ENCODE peak calls at places on chromosomes 2 and 18, in five cellular contexts. P is IMR-90, Z is choroid plexus epithelial cell, U is WTC11, K is cardiac muscle cell. X is an unnamed sample.

GRCh38 chr2:52391576-52391975 is 1359.6 kb upstream of the NRXN1 start:
- DNase-seq in K (no peak), Z (peak), U (no peak), P (peak), X (no peak)

GRCh38 chr18:22335644-22336275 is 82.0 kb downstream of the CTAGE1 start:
- DNase-seq in Z (no peak), P (no peak), K (no peak), U (no peak), X (no peak)

GRCh38 chr2:99431587-99432275 is 58.1 kb downstream of the REV1 start:
- DNase-seq in Z (no peak), U (no peak), P (peak), K (no peak), X (no peak)

GRCh38 chr2:190979906-190980629 is 33.9 kb downstream of the STAT1 start:
- DNase-seq in U (no peak), Z (peak), K (peak), P (peak), X (no peak)

GRCh38 chr2:18077211-18077610 is 198.7 kb downstream of the KCNS3 start:
- DNase-seq in K (no peak), P (no peak), Z (no peak), U (no peak), X (no peak)

GRCh38 chr2:223779877-223780276 is 57.5 kb downstream of the AP1S3 start:
- DNase-seq in P (peak), K (peak), Z (peak), U (peak), X (peak)

GRCh38 chr2:118473241-118473640 is 374.2 kb downstream of the EN1 start:
- DNase-seq in U (no peak), Z (no peak), K (no peak), P (no peak), X (no peak)

GRCh38 chr2:241559489-241560180 is 1.1 kb downstream of the BOK start:
- DNase-seq in P (peak), Z (peak), K (peak), U (no peak), X (peak)

GRCh38 chr2:66987747-66988146 is 409.4 kb upstream of the ETAA1 start:
- DNase-seq in U (no peak), Z (no peak), K (peak), P (no peak), X (no peak)

DNA sequence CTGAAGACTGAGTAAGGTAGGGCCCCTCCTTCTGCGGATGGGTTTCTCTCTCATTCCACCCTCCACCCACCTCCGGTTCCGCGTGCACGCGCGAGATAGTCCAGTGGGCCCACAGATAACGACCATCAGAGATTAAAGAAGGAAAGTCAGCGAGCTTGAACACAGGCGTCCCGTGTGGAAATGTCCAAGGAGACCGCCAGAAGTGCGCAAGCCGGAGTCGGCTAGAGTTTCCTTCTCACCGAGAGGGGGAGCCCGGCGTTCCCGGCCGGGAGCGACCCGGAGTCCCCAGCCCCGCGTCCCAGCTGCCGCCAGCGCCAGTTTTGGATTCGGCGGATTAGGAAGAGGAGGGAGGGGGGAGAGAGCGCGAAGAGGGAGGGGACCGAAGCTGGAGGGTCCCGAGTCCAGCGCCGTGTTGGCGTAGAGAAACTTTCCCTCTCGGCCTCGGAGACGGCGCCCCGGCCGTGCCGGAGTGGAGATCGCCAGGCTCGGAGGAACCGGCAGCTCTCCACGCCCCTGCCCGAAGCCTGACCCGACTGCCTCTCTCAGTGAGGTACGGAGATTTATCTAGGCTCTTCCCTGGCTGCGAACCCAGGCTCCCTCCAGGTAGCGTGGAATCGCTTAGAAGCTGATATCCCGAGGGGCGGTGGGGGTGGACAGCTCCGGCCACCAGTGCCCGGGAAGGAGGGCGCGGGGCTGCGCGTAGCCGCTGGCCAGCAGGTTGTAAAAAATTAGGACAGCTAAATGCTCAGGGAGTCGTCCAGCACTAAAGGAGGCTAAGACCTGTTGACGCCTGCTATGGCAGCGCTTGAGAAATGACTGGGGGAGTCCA is at the start of gene GULP1:
- DNase-seq in P (peak), Z (peak), U (peak), K (peak), X (peak)
- TF ChIP-seq CTCF in P (peak), Z (peak), U (no peak), K (peak), X (no peak)

DNA sequence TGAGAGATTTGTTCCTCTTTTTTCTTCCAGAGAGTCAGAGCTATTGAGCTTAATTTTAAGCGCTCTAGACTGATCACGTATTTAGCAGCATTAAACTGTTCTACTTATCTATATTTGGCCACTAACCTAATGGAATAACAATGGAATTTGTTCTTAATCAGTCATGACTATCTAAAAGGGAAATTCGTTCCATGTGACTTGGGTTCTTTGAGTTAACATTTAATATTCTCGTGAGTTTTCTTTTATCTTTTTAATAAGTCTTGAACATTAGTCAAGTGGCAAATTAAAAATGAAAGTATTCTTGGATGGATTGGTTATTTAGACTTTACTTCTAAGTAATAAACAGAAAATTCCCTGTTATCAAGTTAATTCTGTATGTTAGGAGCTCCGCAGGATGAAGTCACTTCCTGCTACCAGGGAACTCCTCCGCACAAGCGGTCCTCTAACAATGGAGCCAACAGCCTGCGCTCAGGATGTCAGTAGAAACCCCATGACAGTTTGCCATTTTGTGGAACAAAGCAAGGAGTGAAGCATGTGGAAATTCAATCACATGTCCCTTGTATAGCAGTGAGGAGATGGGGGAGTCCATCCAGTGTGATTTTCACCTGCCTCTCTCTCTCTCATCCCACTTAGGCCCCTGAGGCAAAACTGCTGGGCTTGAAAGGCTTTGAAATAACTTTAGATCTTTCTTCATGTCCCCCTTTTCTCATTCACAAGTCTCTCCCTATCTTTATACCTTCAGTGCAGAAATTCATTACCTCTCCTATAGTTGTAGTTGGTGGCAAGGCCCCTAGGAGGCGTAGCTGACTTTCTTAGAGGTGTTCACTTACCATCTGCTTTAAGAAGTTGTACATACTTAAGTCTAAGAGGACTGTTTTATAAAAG is 138.1 kb downstream of the WDR7 start:
- DNase-seq in U (peak), Z (peak), K (peak), P (peak), X (peak)
- TF ChIP-seq CTCF in U (peak), Z (peak), K (peak), P (peak), X (peak)

GRCh38 chr2:10964076-10964812 is 52.5 kb downstream of the KCNF1 start:
- DNase-seq in K (no peak), Z (peak), U (no peak), P (peak), X (no peak)
- TF ChIP-seq CTCF in K (no peak), Z (no peak), U (no peak), P (no peak), X (no peak)

GRCh38 chr2:37635359-37636208 is 35.9 kb downstream of the CDC42EP3 start:
- DNase-seq in P (peak), U (no peak), Z (peak), K (no peak), X (no peak)

GRCh38 chr2:37638973-37639372 is 32.5 kb downstream of the CDC42EP3 start:
- DNase-seq in U (no peak), Z (no peak), P (no peak), K (no peak), X (no peak)

GRCh38 chr2:37636209-37637077 is 35.0 kb downstream of the CDC42EP3 start:
- DNase-seq in Z (no peak), U (no peak), P (no peak), K (no peak), X (no peak)

GRCh38 chr2:37637985-37638384 is 33.5 kb downstream of the CDC42EP3 start:
- DNase-seq in K (no peak), U (no peak), P (peak), Z (no peak), X (no peak)

DNA sequence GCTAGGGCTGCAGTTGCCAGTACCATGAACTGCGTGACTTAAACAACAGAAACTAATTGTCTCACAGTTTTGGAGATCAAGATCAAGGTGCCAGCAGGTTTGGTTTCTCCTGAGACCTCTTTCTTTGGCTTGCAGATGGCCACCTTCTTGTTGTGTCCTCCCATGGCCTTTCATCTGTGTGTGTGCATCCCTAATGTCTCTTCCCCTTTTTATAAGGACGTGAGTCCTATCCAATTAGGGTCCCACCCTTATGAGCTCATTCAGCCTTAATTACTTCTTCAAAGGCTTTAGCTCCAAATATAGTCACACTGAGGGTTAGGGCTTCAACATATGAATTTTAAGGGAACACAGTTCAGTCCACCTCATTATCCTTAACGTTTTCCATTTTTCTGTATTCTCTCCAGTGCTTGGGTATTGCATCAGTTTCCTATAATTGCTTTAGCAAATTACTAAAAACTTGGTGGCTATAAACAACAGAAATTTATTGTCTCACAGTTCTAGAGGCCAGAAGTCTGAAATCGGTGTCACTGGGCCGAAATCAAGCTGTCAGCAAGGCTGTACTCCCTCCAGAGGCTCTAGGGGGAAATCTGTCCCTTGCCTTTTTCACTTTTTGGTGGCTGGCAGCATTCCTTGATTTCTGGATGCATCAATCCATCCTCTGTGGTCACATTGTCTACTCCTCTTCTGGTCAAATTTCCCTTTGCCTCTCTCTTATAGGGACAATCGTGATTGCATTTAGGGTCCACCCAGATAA is 34.1 kb downstream of the CDC42EP3 start:
- DNase-seq in Z (no peak), U (no peak), K (no peak), P (no peak), X (no peak)
- TF ChIP-seq CTCF in Z (peak), U (no peak), K (peak), P (peak), X (no peak)

GRCh38 chr2:65916785-65917295 is 484.4 kb upstream of the SPRED2 start:
- DNase-seq in U (no peak), Z (no peak), P (no peak), K (no peak), X (no peak)

GRCh38 chr2:65920659-65921058 is 488.3 kb upstream of the SPRED2 start:
- DNase-seq in Z (no peak), U (no peak), P (no peak), K (no peak), X (no peak)

GRCh38 chr2:65919579-65920188 is 487.3 kb upstream of the SPRED2 start:
- DNase-seq in U (no peak), P (no peak), Z (no peak), K (no peak), X (no peak)

GRCh38 chr2:65917990-65918389 is 485.6 kb upstream of the SPRED2 start:
- DNase-seq in Z (no peak), P (no peak), U (no peak), K (no peak), X (no peak)

DNA sequence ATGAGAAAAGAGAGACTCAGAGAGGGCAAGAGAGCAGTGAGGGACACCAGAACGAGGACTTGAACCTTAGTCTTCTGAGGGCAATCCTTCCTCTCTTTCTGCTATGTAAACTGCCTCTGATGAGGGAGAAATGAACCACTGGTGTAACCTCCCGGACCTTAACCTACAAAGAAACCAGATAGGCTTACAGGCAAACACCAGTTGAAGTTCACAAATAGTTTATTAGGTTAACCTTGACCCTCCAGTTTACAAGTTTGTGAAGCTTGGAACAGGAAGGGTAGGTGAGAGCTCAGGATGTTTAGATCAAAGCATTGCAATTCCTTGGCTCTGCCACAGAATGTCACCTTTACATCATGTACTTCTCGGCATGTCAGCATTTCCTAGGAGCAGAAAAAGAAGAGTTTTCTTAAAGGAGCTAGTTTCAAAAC is 486.4 kb upstream of the SPRED2 start:
- DNase-seq in U (no peak), K (no peak), Z (no peak), P (no peak), X (no peak)
- TF ChIP-seq CTCF in U (no peak), K (no peak), Z (no peak), P (no peak), X (no peak)

GRCh38 chr18:65968605-65969004 is 217.8 kb downstream of the CDH7 start:
- DNase-seq in Z (no peak), K (peak), U (peak), P (no peak), X (no peak)
- TF ChIP-seq CTCF in Z (peak), K (no peak), U (peak), P (no peak), X (no peak)

GRCh38 chr2:36701918-36702317 is 5.4 kb downstream of the VIT start:
- DNase-seq in P (no peak), Z (no peak), U (no peak), K (no peak), X (no peak)

GRCh38 chr2:36700311-36700710 is 3.8 kb downstream of the VIT start:
- DNase-seq in P (no peak), Z (no peak), U (no peak), K (no peak), X (no peak)

GRCh38 chr2:36698978-36699377 is 2.5 kb downstream of the VIT start:
- DNase-seq in P (no peak), U (no peak), Z (peak), K (no peak), X (no peak)

GRCh38 chr2:36702781-36703180 is 6.3 kb downstream of the VIT start:
- DNase-seq in K (no peak), U (no peak), P (no peak), Z (no peak), X (no peak)

DNA sequence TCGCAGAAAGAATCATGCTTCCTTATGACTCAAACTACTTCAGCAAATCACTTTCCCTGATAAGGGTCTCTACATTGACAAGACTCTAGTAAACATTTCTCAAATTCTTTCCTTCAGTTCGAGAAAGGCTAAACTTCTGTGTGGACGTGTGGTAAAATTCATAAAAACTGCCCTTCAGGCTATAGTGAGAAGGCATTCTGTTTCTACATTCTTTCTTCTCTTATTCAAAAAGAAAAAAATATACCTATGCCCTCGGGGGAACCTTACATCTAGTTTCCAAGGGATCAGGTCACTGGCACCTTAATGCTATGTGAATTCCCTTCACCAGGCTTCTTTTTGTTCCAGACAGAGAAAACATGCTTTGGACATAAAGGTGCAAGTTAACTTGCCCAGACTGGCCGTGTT is 4.9 kb downstream of the VIT start:
- DNase-seq in P (peak), K (peak), Z (peak), U (no peak), X (no peak)
- TF ChIP-seq CTCF in P (no peak), K (peak), Z (peak), U (no peak), X (no peak)

GRCh38 chr2:1910562-1911256 is 166.4 kb upstream of the PXDN start:
- DNase-seq in U (no peak), K (peak), P (no peak), Z (peak), X (no peak)
- TF ChIP-seq CTCF in U (no peak), K (no peak), P (no peak), Z (peak), X (no peak)

DNA sequence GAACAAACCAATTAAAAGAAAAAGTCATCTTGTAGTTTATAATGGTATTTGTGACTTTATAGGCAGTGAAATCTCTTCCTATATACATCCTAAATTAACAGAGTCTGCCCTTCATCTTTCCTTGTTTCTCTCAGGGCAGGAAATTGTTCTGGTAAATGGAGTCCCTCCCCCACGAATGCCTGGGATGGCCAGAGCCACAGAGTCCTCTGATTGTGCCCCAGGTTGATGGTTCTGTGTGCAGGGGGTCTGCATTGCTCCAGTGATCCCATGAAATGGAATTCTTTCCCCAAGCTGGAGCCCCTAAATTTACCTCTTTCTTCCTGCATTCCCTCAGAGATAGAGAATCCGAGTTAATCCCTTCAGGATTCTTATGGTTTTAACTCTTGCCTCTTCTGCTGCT is 155.5 kb downstream of the MTX2 start:
- DNase-seq in K (no peak), Z (no peak), U (no peak), P (no peak), X (no peak)
- TF ChIP-seq CTCF in K (no peak), Z (no peak), U (no peak), P (no peak), X (no peak)

X was measured in GM20000.